ENCODE peak calls at places on chromosome 15, in seven cellular contexts. One of them, this sample, is unnamed.

GRCh38 chr15:75836953-75837321 is 6.3 kb upstream of the UBE2Q2 start:
- DNase-seq in GM12865: peak
- DNase-seq in A549: no peak
- DNase-seq in cardiac fibroblast: peak
- DNase-seq in natural killer cell: peak
- DNase-seq in esophagus squamous epithelium: no peak
- DNase-seq in IMR-90: peak
- DNase-seq in this sample: no peak

GRCh38 chr15:40047413-40048154 is 8.6 kb upstream of the SRP14 start:
- DNase-seq in IMR-90: peak
- DNase-seq in A549: no peak
- DNase-seq in esophagus squamous epithelium: no peak
- DNase-seq in GM12865: peak
- DNase-seq in cardiac fibroblast: peak
- DNase-seq in natural killer cell: peak
- DNase-seq in this sample: no peak

GRCh38 chr15:66835558-66835878 is 133.5 kb downstream of the SMAD6 start:
- DNase-seq in esophagus squamous epithelium: no peak
- DNase-seq in cardiac fibroblast: peak
- DNase-seq in natural killer cell: no peak
- DNase-seq in IMR-90: peak
- DNase-seq in A549: no peak
- DNase-seq in GM12865: peak
- DNase-seq in this sample: no peak

GRCh38 chr15:66882251-66883020 is 180.4 kb downstream of the SMAD6 start:
- DNase-seq in A549: peak
- DNase-seq in natural killer cell: no peak
- DNase-seq in esophagus squamous epithelium: no peak
- DNase-seq in IMR-90: peak
- DNase-seq in GM12865: no peak
- DNase-seq in cardiac fibroblast: peak
- DNase-seq in this sample: no peak

GRCh38 chr15:99721104-99721778 is 12.0 kb downstream of the LYSMD4 start:
- DNase-seq in cardiac fibroblast: no peak
- DNase-seq in esophagus squamous epithelium: no peak
- DNase-seq in IMR-90: no peak
- DNase-seq in A549: no peak
- DNase-seq in natural killer cell: no peak
- DNase-seq in GM12865: no peak
- DNase-seq in this sample: no peak

GRCh38 chr15:98718426-98719168 is 70.3 kb downstream of the IGF1R start:
- DNase-seq in A549: no peak
- DNase-seq in IMR-90: no peak
- DNase-seq in cardiac fibroblast: peak
- DNase-seq in natural killer cell: no peak
- DNase-seq in esophagus squamous epithelium: no peak
- DNase-seq in GM12865: peak
- DNase-seq in this sample: no peak

GRCh38 chr15:70474682-70475438 is 288.5 kb downstream of the UACA start:
- DNase-seq in GM12865: no peak
- DNase-seq in IMR-90: peak
- DNase-seq in natural killer cell: peak
- DNase-seq in cardiac fibroblast: peak
- DNase-seq in esophagus squamous epithelium: no peak
- DNase-seq in A549: peak
- DNase-seq in this sample: no peak

GRCh38 chr15:49145651-49146609 is 9.5 kb downstream of the COPS2 start:
- DNase-seq in natural killer cell: no peak
- DNase-seq in cardiac fibroblast: peak
- DNase-seq in esophagus squamous epithelium: no peak
- DNase-seq in IMR-90: peak
- DNase-seq in GM12865: peak
- DNase-seq in A549: peak
- DNase-seq in this sample: peak

GRCh38 chr15:43934480-43934879 is 107.7 kb downstream of the WDR76 start:
- DNase-seq in A549: no peak
- DNase-seq in esophagus squamous epithelium: no peak
- DNase-seq in cardiac fibroblast: no peak
- DNase-seq in GM12865: no peak
- DNase-seq in IMR-90: peak
- DNase-seq in natural killer cell: no peak
- DNase-seq in this sample: no peak

GRCh38 chr15:41844814-41845213 is 6.2 kb downstream of the PLA2G4B start:
- DNase-seq in A549: no peak
- DNase-seq in esophagus squamous epithelium: no peak
- DNase-seq in natural killer cell: no peak
- DNase-seq in GM12865: no peak
- DNase-seq in IMR-90: no peak
- DNase-seq in cardiac fibroblast: no peak
- DNase-seq in this sample: no peak

GRCh38 chr15:63482874-63483323 is 21.5 kb upstream of the USP3 start:
- DNase-seq in A549: no peak
- DNase-seq in natural killer cell: no peak
- DNase-seq in IMR-90: no peak
- DNase-seq in cardiac fibroblast: no peak
- DNase-seq in esophagus squamous epithelium: no peak
- DNase-seq in GM12865: no peak
- DNase-seq in this sample: no peak

GRCh38 chr15:63000706-63001105 is 41.8 kb upstream of the TPM1 start:
- DNase-seq in natural killer cell: no peak
- DNase-seq in IMR-90: no peak
- DNase-seq in cardiac fibroblast: no peak
- DNase-seq in GM12865: no peak
- DNase-seq in esophagus squamous epithelium: no peak
- DNase-seq in A549: no peak
- DNase-seq in this sample: no peak

GRCh38 chr15:44598892-44599291 is 61.9 kb downstream of the EIF3J start:
- DNase-seq in IMR-90: peak
- DNase-seq in esophagus squamous epithelium: no peak
- DNase-seq in natural killer cell: no peak
- DNase-seq in GM12865: no peak
- DNase-seq in A549: no peak
- DNase-seq in cardiac fibroblast: peak
- DNase-seq in this sample: no peak

GRCh38 chr15:97504031-97504430 is 456.5 kb upstream of the ARRDC4 start:
- DNase-seq in cardiac fibroblast: peak
- DNase-seq in natural killer cell: no peak
- DNase-seq in A549: no peak
- DNase-seq in IMR-90: peak
- DNase-seq in GM12865: no peak
- DNase-seq in esophagus squamous epithelium: no peak
- DNase-seq in this sample: no peak

GRCh38 chr15:68818088-68818670 is 2.5 kb downstream of the ANP32A start:
- DNase-seq in esophagus squamous epithelium: no peak
- DNase-seq in GM12865: peak
- DNase-seq in A549: peak
- DNase-seq in natural killer cell: peak
- DNase-seq in cardiac fibroblast: peak
- DNase-seq in IMR-90: peak
- DNase-seq in this sample: peak

GRCh38 chr15:87941606-87942005 is 314.9 kb downstream of the NTRK3 start:
- DNase-seq in esophagus squamous epithelium: no peak
- DNase-seq in IMR-90: no peak
- DNase-seq in GM12865: no peak
- DNase-seq in natural killer cell: no peak
- DNase-seq in cardiac fibroblast: no peak
- DNase-seq in A549: no peak
- DNase-seq in this sample: no peak

GRCh38 chr15:62625421-62626033 is 417.0 kb upstream of the TPM1 start:
- DNase-seq in cardiac fibroblast: no peak
- DNase-seq in esophagus squamous epithelium: no peak
- DNase-seq in natural killer cell: no peak
- DNase-seq in GM12865: no peak
- DNase-seq in A549: no peak
- DNase-seq in IMR-90: peak
- DNase-seq in this sample: no peak

GRCh38 chr15:79132770-79133169 is 42.2 kb upstream of the RASGRF1 start:
- DNase-seq in IMR-90: no peak
- DNase-seq in A549: no peak
- DNase-seq in cardiac fibroblast: no peak
- DNase-seq in natural killer cell: no peak
- DNase-seq in GM12865: no peak
- DNase-seq in esophagus squamous epithelium: no peak
- DNase-seq in this sample: no peak

DNA sequence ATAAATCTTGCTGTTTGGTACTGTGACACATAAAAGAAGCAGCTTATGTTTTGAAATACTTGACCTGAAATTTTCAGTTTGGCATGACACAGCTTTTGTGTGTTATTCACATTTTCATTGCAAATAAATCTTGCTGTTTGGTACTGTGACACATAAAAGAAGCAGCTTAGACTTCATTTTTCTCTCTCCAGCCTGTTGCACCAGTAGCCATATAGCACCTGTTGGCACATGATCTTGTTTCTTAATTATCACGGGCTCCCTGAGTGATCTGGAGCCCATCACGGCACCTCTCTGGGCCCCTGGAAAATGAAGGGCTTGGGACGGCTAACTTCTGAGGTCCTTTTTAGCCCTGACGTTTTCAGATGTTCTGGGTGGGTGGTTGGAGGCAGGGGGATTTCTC is 77.4 kb upstream of the SLCO3A1 start:
- DNase-seq in natural killer cell: no peak
- DNase-seq in IMR-90: no peak
- DNase-seq in GM12865: no peak
- DNase-seq in A549: no peak
- DNase-seq in esophagus squamous epithelium: no peak
- DNase-seq in cardiac fibroblast: no peak
- DNase-seq in this sample: no peak
- TF ChIP-seq CTCF in natural killer cell: no peak
- TF ChIP-seq CTCF in IMR-90: no peak
- TF ChIP-seq CTCF in GM12865: no peak
- TF ChIP-seq CTCF in A549: no peak
- TF ChIP-seq CTCF in esophagus squamous epithelium: no peak
- TF ChIP-seq CTCF in cardiac fibroblast: no peak
- TF ChIP-seq CTCF in this sample: no peak

GRCh38 chr15:58056015-58056414 is 9.5 kb downstream of the ALDH1A2 start:
- DNase-seq in cardiac fibroblast: no peak
- DNase-seq in IMR-90: no peak
- DNase-seq in GM12865: no peak
- DNase-seq in natural killer cell: no peak
- DNase-seq in A549: peak
- DNase-seq in esophagus squamous epithelium: no peak
- DNase-seq in this sample: no peak
- TF ChIP-seq CTCF in cardiac fibroblast: peak
- TF ChIP-seq CTCF in IMR-90: no peak
- TF ChIP-seq CTCF in GM12865: no peak
- TF ChIP-seq CTCF in natural killer cell: no peak
- TF ChIP-seq CTCF in A549: no peak
- TF ChIP-seq CTCF in esophagus squamous epithelium: no peak
- TF ChIP-seq CTCF in this sample: peak

DNA sequence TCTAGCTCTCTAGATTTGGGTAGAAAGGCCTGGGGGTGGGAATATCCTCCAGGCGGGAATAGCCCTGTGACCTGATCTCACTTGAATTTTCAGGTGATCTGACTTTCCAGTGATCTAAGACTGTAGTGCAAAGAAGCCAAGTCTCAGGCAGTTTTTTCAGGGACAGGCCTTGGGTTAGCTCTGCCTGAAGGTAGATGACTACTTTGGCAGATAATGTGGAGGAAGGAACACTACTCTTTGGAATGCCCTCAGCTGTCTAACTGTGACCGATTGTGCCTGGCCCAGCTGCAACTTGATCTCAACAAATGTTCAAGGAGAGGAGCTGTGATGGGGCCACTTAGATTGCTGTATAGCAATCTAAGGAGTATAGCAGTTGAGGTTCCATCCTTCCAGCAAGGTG is 193.7 kb downstream of the TCF12 start:
- DNase-seq in A549: no peak
- DNase-seq in natural killer cell: no peak
- DNase-seq in esophagus squamous epithelium: no peak
- DNase-seq in GM12865: no peak
- DNase-seq in IMR-90: peak
- DNase-seq in cardiac fibroblast: no peak
- DNase-seq in this sample: no peak
- TF ChIP-seq CTCF in A549: no peak
- TF ChIP-seq CTCF in natural killer cell: no peak
- TF ChIP-seq CTCF in esophagus squamous epithelium: no peak
- TF ChIP-seq CTCF in GM12865: no peak
- TF ChIP-seq CTCF in IMR-90: no peak
- TF ChIP-seq CTCF in cardiac fibroblast: no peak
- TF ChIP-seq CTCF in this sample: no peak

DNA sequence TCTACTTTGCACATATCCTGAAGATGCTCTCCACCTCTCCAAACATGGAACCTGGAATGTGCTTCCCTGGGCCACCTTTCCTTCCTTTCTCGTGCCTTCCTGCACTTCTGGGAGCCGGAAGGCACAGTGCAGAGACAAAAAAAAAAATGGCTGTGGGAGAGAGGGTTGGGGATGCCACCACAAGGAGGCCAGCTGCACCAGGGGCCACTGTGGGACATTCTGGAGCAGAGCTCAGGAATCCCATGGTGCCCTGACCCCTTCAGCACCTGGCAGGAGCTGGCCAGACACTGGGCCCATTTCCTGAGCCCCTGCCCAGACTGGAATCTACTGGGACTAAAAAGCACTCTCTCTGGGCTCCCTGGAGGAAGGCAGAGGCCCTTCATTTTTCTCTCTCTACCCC is 7.9 kb upstream of the BCL2L10 start:
- DNase-seq in natural killer cell: no peak
- DNase-seq in IMR-90: no peak
- DNase-seq in cardiac fibroblast: no peak
- DNase-seq in GM12865: no peak
- DNase-seq in A549: no peak
- DNase-seq in esophagus squamous epithelium: no peak
- DNase-seq in this sample: no peak
- TF ChIP-seq CTCF in natural killer cell: no peak
- TF ChIP-seq CTCF in IMR-90: no peak
- TF ChIP-seq CTCF in cardiac fibroblast: no peak
- TF ChIP-seq CTCF in GM12865: no peak
- TF ChIP-seq CTCF in A549: no peak
- TF ChIP-seq CTCF in esophagus squamous epithelium: no peak
- TF ChIP-seq CTCF in this sample: no peak